ENCODE peak calls at places on chromosomes 6 and 20, in nine cellular contexts. P is endothelial cell of umbilical vein; K is fibroblast of lung; T is hypothalamus; L is stimulated activated CD8-positive, alpha-beta memory T cell treated with anti-CD3 and anti-CD28 coated beads, Interleukin-15, amount 100 ng/mL, for 48 hours; F is stomach; H is activated CD4-positive, CD25-positive, alpha-beta regulatory T cell; Y is T-helper 1 cell; W is mammary epithelial cell. J is an unnamed sample.

GRCh38 chr6:44828780-44829179 is 441.3 kb downstream of the CDC5L start:
- DNase-seq in P (no peak), K (no peak), T (no peak), L (no peak), F (no peak), H (no peak), Y (no peak), W (no peak), J (no peak)

GRCh38 chr6:30570760-30571084 is 520 bp upstream of the ABCF1 start:
- DNase-seq in P (no peak), K (no peak), T (no peak), L (no peak), F (no peak), H (no peak), Y (no peak), W (no peak), J (no peak)

GRCh38 chr20:38889792-38890496 is 36.3 kb upstream of the FAM83D start:
- DNase-seq in P (no peak), K (no peak), T (peak), L (no peak), F (no peak), H (no peak), Y (no peak), W (no peak), J (no peak)

GRCh38 chr6:106470316-106470715 is 109.8 kb downstream of the CRYBG1 start:
- DNase-seq in P (no peak), K (no peak), T (no peak), L (no peak), F (no peak), H (no peak), Y (no peak), W (no peak), J (no peak)

GRCh38 chr6:121984956-121985355 is 414.5 kb upstream of the HSF2 start:
- DNase-seq in P (no peak), K (no peak), T (no peak), L (no peak), F (no peak), H (no peak), Y (no peak), W (no peak), J (no peak)

GRCh38 chr6:79710127-79710526 is 79.0 kb downstream of the SH3BGRL2 start:
- DNase-seq in P (no peak), K (no peak), T (no peak), L (no peak), F (no peak), H (no peak), Y (no peak), W (no peak), J (no peak)

GRCh38 chr6:43627008-43627825 is 1.8 kb downstream of the GTPBP2 start:
- DNase-seq in P (peak), K (peak), T (no peak), L (no peak), F (peak), H (no peak), Y (no peak), W (peak), J (no peak)

GRCh38 chr6:149820506-149820905 is 43.7 kb downstream of the LRP11 start:
- DNase-seq in P (no peak), K (no peak), T (no peak), L (no peak), F (no peak), H (no peak), Y (no peak), W (no peak), J (no peak)

GRCh38 chr20:13012886-13013285 is 4.1 kb downstream of the SPTLC3 start:
- DNase-seq in P (no peak), K (no peak), T (no peak), L (no peak), F (no peak), H (no peak), Y (no peak), W (no peak), J (no peak)

GRCh38 chr6:125155344-125155743 is 1.8 kb downstream of the TPD52L1 start:
- DNase-seq in P (no peak), K (no peak), T (no peak), L (no peak), F (no peak), H (no peak), Y (no peak), W (no peak), J (no peak)

GRCh38 chr20:48157970-48158369 is 372.7 kb upstream of the SULF2 start:
- DNase-seq in P (no peak), K (peak), T (peak), L (no peak), F (no peak), H (no peak), Y (no peak), W (peak), J (no peak)

GRCh38 chr6:73395875-73396274 is 1.2 kb downstream of the DDX43 start:
- DNase-seq in P (no peak), K (no peak), T (no peak), L (no peak), F (no peak), H (no peak), Y (no peak), W (no peak), J (no peak)

GRCh38 chr6:1382883-1383728 is 6.3 kb upstream of the FOXF2 start:
- DNase-seq in P (no peak), K (no peak), T (no peak), L (no peak), F (no peak), H (no peak), Y (no peak), W (no peak), J (no peak)

GRCh38 chr6:44074383-44075136 is 52.7 kb downstream of the MRPL14 start:
- DNase-seq in P (peak), K (peak), T (no peak), L (peak), F (peak), H (no peak), Y (peak), W (peak), J (peak)

J was measured in stimulated activated CD4-positive, alpha-beta T cell treated with anti-CD3 and anti-CD28 coated beads, Interleukin-12 subunit alpha, Interleukin-12 subunit beta, amount 100 ng/mL, for 48 hours.